ENCODE peak calls at places on chromosomes 3 and 15, in four cellular contexts. One of them, this sample, is unnamed.
A peak's percentile ranks its signal among the peaks of the same experiment; 100 is the strongest.

GRCh38 chr3:138434276-138434874 is at the start of gene ESYT3:
- DNase-seq in testis: peak; percentile 69
- DNase-seq in effector memory CD4-positive, alpha-beta T cell: no peak
- DNase-seq in adrenal gland: peak; percentile 55
- DNase-seq in this sample: peak; percentile 91

GRCh38 chr15:25544076-25544475 is 105.3 kb upstream of the UBE3A start:
- DNase-seq in effector memory CD4-positive, alpha-beta T cell: no peak
- DNase-seq in adrenal gland: no peak
- DNase-seq in testis: no peak
- DNase-seq in this sample: no peak

GRCh38 chr15:74422370-74422722 is 11.4 kb downstream of the SEMA7A start:
- DNase-seq in effector memory CD4-positive, alpha-beta T cell: no peak
- DNase-seq in testis: no peak
- DNase-seq in adrenal gland: no peak
- DNase-seq in this sample: no peak

GRCh38 chr15:48705381-48705780 is 59.9 kb upstream of the FBN1 start:
- DNase-seq in adrenal gland: no peak
- DNase-seq in testis: no peak
- DNase-seq in effector memory CD4-positive, alpha-beta T cell: no peak
- DNase-seq in this sample: no peak

GRCh38 chr15:93040288-93041158 is 48.5 kb downstream of the RGMA start:
- DNase-seq in effector memory CD4-positive, alpha-beta T cell: no peak
- DNase-seq in adrenal gland: no peak
- DNase-seq in testis: no peak
- DNase-seq in this sample: peak; percentile 61

GRCh38 chr3:9957214-9957613 is 5.0 kb upstream of the PRRT3 start:
- DNase-seq in testis: no peak
- DNase-seq in effector memory CD4-positive, alpha-beta T cell: no peak
- DNase-seq in adrenal gland: no peak
- DNase-seq in this sample: no peak

GRCh38 chr3:197356741-197357140 is 58.3 kb upstream of the DLG1 start:
- DNase-seq in adrenal gland: no peak
- DNase-seq in effector memory CD4-positive, alpha-beta T cell: no peak
- DNase-seq in testis: no peak
- DNase-seq in this sample: no peak

GRCh38 chr15:78232951-78233350 is 1.4 kb downstream of the ACSBG1 start:
- DNase-seq in adrenal gland: no peak
- DNase-seq in testis: no peak
- DNase-seq in effector memory CD4-positive, alpha-beta T cell: no peak
- DNase-seq in this sample: no peak

GRCh38 chr3:10376353-10376752 is 55.4 kb upstream of the SEC13 start:
- DNase-seq in effector memory CD4-positive, alpha-beta T cell: no peak
- DNase-seq in testis: no peak
- DNase-seq in adrenal gland: no peak
- DNase-seq in this sample: no peak

GRCh38 chr3:62415312-62415791 is 42.0 kb upstream of the FEZF2 start:
- DNase-seq in adrenal gland: no peak
- DNase-seq in testis: no peak
- DNase-seq in effector memory CD4-positive, alpha-beta T cell: no peak
- DNase-seq in this sample: no peak

GRCh38 chr15:45863881-45864580 is 229.2 kb downstream of the SQOR start:
- DNase-seq in adrenal gland: no peak
- DNase-seq in testis: no peak
- DNase-seq in effector memory CD4-positive, alpha-beta T cell: no peak
- DNase-seq in this sample: no peak

GRCh38 chr3:157354722-157355121 is 81.9 kb upstream of the PTX3 start:
- DNase-seq in effector memory CD4-positive, alpha-beta T cell: no peak
- DNase-seq in testis: peak; percentile 34
- DNase-seq in adrenal gland: no peak
- DNase-seq in this sample: no peak

GRCh38 chr15:67121725-67122600 is 56.6 kb downstream of the SMAD3 start:
- DNase-seq in adrenal gland: no peak
- DNase-seq in effector memory CD4-positive, alpha-beta T cell: no peak
- DNase-seq in testis: no peak
- DNase-seq in this sample: no peak

GRCh38 chr15:67118808-67119207 is 53.4 kb downstream of the SMAD3 start:
- DNase-seq in testis: no peak
- DNase-seq in adrenal gland: no peak
- DNase-seq in effector memory CD4-positive, alpha-beta T cell: no peak
- DNase-seq in this sample: no peak

GRCh38 chr15:67119238-67119846 is 53.9 kb downstream of the SMAD3 start:
- DNase-seq in effector memory CD4-positive, alpha-beta T cell: no peak
- DNase-seq in adrenal gland: no peak
- DNase-seq in testis: no peak
- DNase-seq in this sample: no peak

GRCh38 chr15:67120839-67121540 is 55.6 kb downstream of the SMAD3 start:
- DNase-seq in testis: peak; percentile 85
- DNase-seq in effector memory CD4-positive, alpha-beta T cell: peak; percentile 89
- DNase-seq in adrenal gland: peak; percentile 86
- DNase-seq in this sample: peak; percentile 76

GRCh38 chr15:67120009-67120838 is 54.8 kb downstream of the SMAD3 start:
- DNase-seq in adrenal gland: no peak
- DNase-seq in testis: no peak
- DNase-seq in effector memory CD4-positive, alpha-beta T cell: no peak
- DNase-seq in this sample: no peak
- H3K4me3 ChIP-seq in adrenal gland: no peak overlapping the region
- H3K4me3 ChIP-seq in testis: no peak overlapping the region
- H3K4me3 ChIP-seq in effector memory CD4-positive, alpha-beta T cell: peak overlapping the region; percentile 36
- H3K4me3 ChIP-seq in this sample: no peak overlapping the region

DNA sequence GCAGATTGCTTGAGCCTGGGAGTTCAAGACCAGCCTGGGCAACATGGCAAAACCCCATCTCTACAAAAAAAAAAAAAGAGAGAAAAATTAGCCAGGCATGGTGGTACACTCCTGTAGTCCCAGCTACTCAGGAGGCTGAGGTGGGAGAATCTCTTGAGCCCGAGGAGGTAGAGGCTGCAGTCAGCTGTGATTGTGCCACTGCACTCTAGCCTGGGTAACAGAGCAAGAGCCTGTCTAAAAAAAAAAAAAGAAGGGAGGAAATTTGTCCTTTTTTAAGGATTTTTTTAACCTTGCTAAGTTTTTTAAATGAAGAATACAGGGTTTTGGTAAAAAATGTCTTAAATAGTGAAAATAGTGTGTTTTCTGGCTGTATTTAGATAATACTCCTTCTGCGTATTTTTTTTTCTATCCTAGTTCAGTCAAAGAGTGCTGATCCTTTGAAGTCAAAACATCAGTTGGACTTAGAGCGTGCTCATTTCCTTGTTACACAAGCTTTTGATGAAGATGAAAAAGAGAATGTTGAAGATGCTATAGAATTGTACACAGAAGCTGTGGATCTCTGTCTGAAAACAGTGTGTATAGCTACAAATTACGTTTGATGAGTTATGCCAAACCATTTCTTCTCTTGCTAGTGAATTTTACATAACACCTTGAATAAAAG is 11.1 kb downstream of the CAPN7 start:
- DNase-seq in adrenal gland: no peak
- DNase-seq in effector memory CD4-positive, alpha-beta T cell: no peak
- DNase-seq in testis: no peak
- DNase-seq in this sample: no peak
- H3K4me3 ChIP-seq in adrenal gland: no peak overlapping the region
- H3K4me3 ChIP-seq in effector memory CD4-positive, alpha-beta T cell: no peak overlapping the region
- H3K4me3 ChIP-seq in testis: no peak overlapping the region
- H3K4me3 ChIP-seq in this sample: no peak overlapping the region

GRCh38 chr3:117463276-117463675 is 753.7 kb downstream of the TUSC7 start:
- DNase-seq in testis: no peak
- DNase-seq in adrenal gland: no peak
- DNase-seq in effector memory CD4-positive, alpha-beta T cell: no peak
- DNase-seq in this sample: no peak
- H3K4me3 ChIP-seq in testis: no peak overlapping the region
- H3K4me3 ChIP-seq in adrenal gland: no peak overlapping the region
- H3K4me3 ChIP-seq in effector memory CD4-positive, alpha-beta T cell: no peak overlapping the region
- H3K4me3 ChIP-seq in this sample: no peak overlapping the region

GRCh38 chr3:61192222-61192621 is 59.0 kb downstream of the FHIT start:
- DNase-seq in testis: no peak
- DNase-seq in adrenal gland: no peak
- DNase-seq in effector memory CD4-positive, alpha-beta T cell: no peak
- DNase-seq in this sample: no peak
- H3K4me3 ChIP-seq in testis: no peak overlapping the region
- H3K4me3 ChIP-seq in adrenal gland: no peak overlapping the region
- H3K4me3 ChIP-seq in effector memory CD4-positive, alpha-beta T cell: no peak overlapping the region
- H3K4me3 ChIP-seq in this sample: no peak overlapping the region

DNA sequence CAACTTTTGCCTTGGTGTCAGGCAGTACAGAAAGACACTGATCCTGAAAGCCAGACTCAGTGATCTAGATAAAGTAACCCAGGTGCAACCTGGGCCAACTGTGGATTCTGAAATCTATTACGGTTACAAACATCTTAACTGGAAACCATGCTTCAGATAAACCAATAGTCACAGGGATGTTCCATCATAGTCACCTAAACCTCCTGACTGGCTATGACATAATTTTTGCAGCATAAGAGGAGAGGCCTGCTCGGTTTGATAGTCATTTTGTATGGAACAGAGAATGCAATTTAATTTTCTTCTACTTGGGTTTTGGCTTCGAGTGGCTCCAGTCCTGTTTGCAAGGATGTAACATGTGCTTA is 3.7 kb downstream of the SLCO3A1 start:
- DNase-seq in adrenal gland: no peak
- DNase-seq in effector memory CD4-positive, alpha-beta T cell: no peak
- DNase-seq in testis: no peak
- DNase-seq in this sample: no peak
- H3K4me3 ChIP-seq in adrenal gland: no peak overlapping the region
- H3K4me3 ChIP-seq in effector memory CD4-positive, alpha-beta T cell: no peak overlapping the region
- H3K4me3 ChIP-seq in testis: no peak overlapping the region
- H3K4me3 ChIP-seq in this sample: no peak overlapping the region

DNA sequence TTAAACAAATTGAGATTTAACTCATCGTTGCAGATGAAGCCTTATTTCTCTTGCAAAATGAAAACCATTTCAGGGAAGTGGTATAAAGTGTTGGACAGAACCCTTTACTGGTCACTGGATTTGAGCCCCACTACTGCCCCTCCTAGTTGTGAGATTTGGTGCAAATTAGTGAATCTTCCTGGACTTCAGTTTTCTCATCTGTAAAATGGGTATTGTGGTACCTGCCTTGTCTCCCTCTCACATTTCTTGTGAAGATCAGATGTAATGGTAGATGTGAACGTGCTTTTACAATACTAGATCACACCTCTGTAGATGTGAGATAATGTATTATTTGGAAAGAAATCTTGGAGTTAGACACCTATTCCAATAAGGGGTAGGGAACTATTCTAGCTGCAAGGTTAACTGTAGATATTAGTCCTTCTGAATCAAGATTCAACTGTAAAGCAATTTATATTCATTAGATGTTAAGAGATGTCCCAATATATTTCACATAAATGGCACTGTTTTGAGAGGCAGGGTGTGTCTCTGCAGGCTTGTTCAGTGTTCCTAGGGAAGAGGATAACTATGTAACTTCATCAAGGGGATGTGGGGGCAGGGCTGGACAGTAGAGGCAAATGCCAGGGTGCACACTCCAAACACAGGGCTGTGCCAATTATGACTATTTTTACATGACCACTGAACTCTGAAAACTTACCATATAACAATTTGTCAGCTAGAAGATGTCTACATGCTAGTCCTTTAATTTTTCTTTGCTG is 112.4 kb upstream of the PFN2 start:
- DNase-seq in testis: no peak
- DNase-seq in adrenal gland: no peak
- DNase-seq in effector memory CD4-positive, alpha-beta T cell: no peak
- DNase-seq in this sample: no peak
- H3K4me3 ChIP-seq in testis: no peak overlapping the region
- H3K4me3 ChIP-seq in adrenal gland: no peak overlapping the region
- H3K4me3 ChIP-seq in effector memory CD4-positive, alpha-beta T cell: no peak overlapping the region
- H3K4me3 ChIP-seq in this sample: no peak overlapping the region

DNA sequence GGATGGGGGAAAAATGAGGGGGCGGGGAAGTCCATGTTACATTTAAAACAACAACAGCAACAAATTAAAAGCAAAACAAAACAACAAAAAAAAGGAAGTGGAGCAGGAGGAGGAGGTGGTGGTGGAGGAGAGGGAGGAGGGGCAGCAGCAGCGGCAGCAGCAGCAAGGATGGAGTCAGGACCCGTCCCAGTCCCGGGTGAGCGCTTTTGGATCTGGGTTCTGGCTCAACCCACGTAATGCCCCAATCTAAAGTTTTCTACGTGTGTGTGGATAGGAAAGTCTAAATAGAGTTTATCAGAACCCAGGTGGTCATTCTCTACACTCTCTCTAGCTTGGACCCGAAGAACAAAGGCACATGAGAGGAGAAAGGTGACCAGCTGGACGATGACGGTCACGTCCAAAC is 721 bp upstream of the ISL2 start:
- DNase-seq in adrenal gland: no peak
- DNase-seq in testis: no peak
- DNase-seq in effector memory CD4-positive, alpha-beta T cell: no peak
- DNase-seq in this sample: no peak
- H3K4me3 ChIP-seq in adrenal gland: no peak overlapping the region
- H3K4me3 ChIP-seq in testis: peak overlapping the region; percentile 21
- H3K4me3 ChIP-seq in effector memory CD4-positive, alpha-beta T cell: peak overlapping the region; percentile 26
- H3K4me3 ChIP-seq in this sample: no peak overlapping the region

GRCh38 chr15:38130200-38130567 is 122.5 kb upstream of the SPRED1 start:
- DNase-seq in testis: no peak
- DNase-seq in effector memory CD4-positive, alpha-beta T cell: no peak
- DNase-seq in adrenal gland: no peak
- DNase-seq in this sample: no peak
- H3K4me3 ChIP-seq in testis: no peak overlapping the region
- H3K4me3 ChIP-seq in effector memory CD4-positive, alpha-beta T cell: no peak overlapping the region
- H3K4me3 ChIP-seq in adrenal gland: no peak overlapping the region
- H3K4me3 ChIP-seq in this sample: no peak overlapping the region

GRCh38 chr15:40084657-40085056 is 24.0 kb downstream of the BMF start:
- DNase-seq in adrenal gland: no peak
- DNase-seq in testis: no peak
- DNase-seq in effector memory CD4-positive, alpha-beta T cell: no peak
- DNase-seq in this sample: no peak
- H3K4me3 ChIP-seq in adrenal gland: no peak overlapping the region
- H3K4me3 ChIP-seq in testis: no peak overlapping the region
- H3K4me3 ChIP-seq in effector memory CD4-positive, alpha-beta T cell: no peak overlapping the region
- H3K4me3 ChIP-seq in this sample: no peak overlapping the region

This sample was measured in lung.